ENCODE peak calls at places on chromosomes 12 and 14, in five cellular contexts. X is NB4, G is right lobe of liver, N is bronchial epithelial cell, Q is ovary. Y is an unnamed sample.

GRCh38 chr14:90344920-90345557 is 13.3 kb upstream of the NRDE2 start:
- DNase-seq in X (no peak), G (no peak), N (peak; percentile 98), Q (no peak), Y (no peak)

GRCh38 chr12:6053541-6053940 is 70.9 kb downstream of the VWF start:
- DNase-seq in X (no peak), G (peak; percentile 10), N (no peak), Q (no peak), Y (peak; percentile 66)

GRCh38 chr14:102786758-102787157 is 9.5 kb downstream of the TRAF3 start:
- DNase-seq in X (no peak), G (no peak), N (peak; percentile 67), Q (no peak), Y (no peak)

GRCh38 chr12:53327435-53328042 is 6.1 kb upstream of the AAAS start:
- DNase-seq in X (peak; percentile 34), G (no peak), N (no peak), Q (no peak), Y (no peak)

GRCh38 chr12:38516418-38516817 is 199.8 kb downstream of the ALG10B start:
- DNase-seq in X (no peak), G (no peak), N (no peak), Q (no peak), Y (no peak)

GRCh38 chr12:105933671-105934665 is 204.8 kb downstream of the NUAK1 start:
- DNase-seq in X (no peak), G (no peak), N (peak; percentile 95), Q (no peak), Y (peak; percentile 14)

GRCh38 chr14:26841361-26841760 is 243.5 kb upstream of the NOVA1 start:
- DNase-seq in X (no peak), G (no peak), N (peak; percentile 44), Q (no peak), Y (no peak)

GRCh38 chr12:124233846-124234620 is 60.9 kb upstream of the RFLNA start:
- DNase-seq in X (peak; percentile 19), G (no peak), N (peak; percentile 74), Q (no peak), Y (no peak)

GRCh38 chr12:92218394-92219077 is 72.9 kb upstream of the BTG1 start:
- DNase-seq in X (peak; percentile 82), G (no peak), N (no peak), Q (no peak), Y (no peak)

GRCh38 chr14:31717294-31718085 is 156.3 kb downstream of the NUBPL start:
- DNase-seq in X (no peak), G (no peak), N (peak; percentile 35), Q (no peak), Y (peak; percentile 16)

GRCh38 chr14:95355422-95355821 is 35.7 kb upstream of the CLMN start:
- DNase-seq in X (no peak), G (no peak), N (no peak), Q (no peak), Y (no peak)

GRCh38 chr14:58426819-58427288 is 477 bp downstream of the TIMM9 start:
- DNase-seq in X (peak; percentile 78), G (peak; percentile 76), N (peak; percentile 1), Q (peak; percentile 74), Y (peak; percentile 23)

GRCh38 chr14:56118611-56119181 is 485 bp downstream of the PELI2 start:
- DNase-seq in X (no peak), G (peak; percentile 74), N (no peak), Q (peak; percentile 66), Y (no peak)

GRCh38 chr12:94969424-94969823 is 34.1 kb downstream of the NDUFA12 start:
- DNase-seq in X (peak; percentile 29), G (no peak), N (no peak), Q (no peak), Y (no peak)

GRCh38 chr14:58881433-58881832 is 243.7 kb downstream of the DACT1 start:
- DNase-seq in X (no peak), G (no peak), N (no peak), Q (no peak), Y (no peak)

GRCh38 chr14:103141117-103141796 is 18.0 kb downstream of the TNFAIP2 start:
- DNase-seq in X (peak; percentile 65), G (no peak), N (no peak), Q (peak; percentile 35), Y (no peak)

GRCh38 chr12:77377622-77378021 is 312.3 kb upstream of the E2F7 start:
- DNase-seq in X (no peak), G (no peak), N (no peak), Q (no peak), Y (no peak)

GRCh38 chr14:72098202-72098601 is 166.0 kb downstream of the RGS6 start:
- DNase-seq in X (no peak), G (no peak), N (no peak), Q (no peak), Y (no peak)

GRCh38 chr12:60106207-60106606 is 510.4 kb downstream of the SLC16A7 start:
- DNase-seq in X (peak; percentile 4), G (no peak), N (peak; percentile 44), Q (no peak), Y (no peak)
- TF ChIP-seq CTCF in X (no peak), G (no peak), N (peak; percentile 25), Q (no peak), Y (peak; percentile 33)

DNA sequence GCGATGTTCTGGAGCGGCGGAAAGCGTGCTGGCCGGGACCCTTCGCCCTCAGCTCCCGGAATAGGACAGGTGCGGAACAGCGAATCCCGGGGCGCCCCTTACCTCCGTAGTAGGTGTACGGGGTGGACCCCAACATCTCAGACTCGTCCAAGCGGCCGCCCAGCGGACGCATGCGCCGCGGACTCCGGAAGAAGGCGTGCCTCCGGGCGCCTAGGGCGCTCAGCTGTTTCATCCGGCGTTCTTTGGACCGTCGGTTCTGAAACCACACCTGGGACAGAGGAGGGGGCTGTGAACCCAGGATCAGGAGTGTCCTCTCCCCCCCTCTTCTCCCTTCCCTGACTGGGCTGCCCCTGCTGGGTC is 4.5 kb downstream of the LHX5 start:
- DNase-seq in X (no peak), G (no peak), N (no peak), Q (no peak), Y (no peak)
- H3K4me3 ChIP-seq in X (no peak overlapping the region), G (peak overlapping the region; percentile 26), N (peak overlapping the region; percentile 69), Q (no peak overlapping the region), Y (no peak overlapping the region)

DNA sequence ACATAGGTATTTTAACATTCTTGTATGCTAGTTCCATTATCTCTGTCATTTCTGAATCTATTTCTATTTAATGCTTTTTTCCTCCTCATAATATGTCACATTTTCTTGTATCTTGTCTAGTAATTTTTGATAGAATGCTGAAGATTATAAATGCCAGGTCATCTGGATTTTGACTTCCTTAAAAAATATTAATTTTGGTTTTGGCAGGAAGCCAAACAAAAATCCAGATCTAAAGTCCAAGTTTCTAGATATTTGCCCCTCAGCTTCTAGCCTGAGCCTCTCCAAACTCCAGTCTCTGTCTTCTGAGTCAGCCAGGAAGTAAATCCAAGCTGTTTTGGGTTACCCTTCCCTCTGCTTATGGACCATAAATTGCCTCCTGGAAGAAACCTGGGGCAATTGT is 335.4 kb downstream of the APAF1 start:
- DNase-seq in X (no peak), G (no peak), N (no peak), Q (no peak), Y (no peak)
- TF ChIP-seq CTCF in X (no peak), G (no peak), N (no peak), Q (no peak), Y (no peak)

GRCh38 chr14:105198588-105198987 is 17.5 kb upstream of the NUDT14 start:
- DNase-seq in X (no peak), G (no peak), N (no peak), Q (no peak), Y (no peak)

GRCh38 chr14:105200074-105200473 is 19.0 kb upstream of the NUDT14 start:
- DNase-seq in X (no peak), G (no peak), N (no peak), Q (no peak), Y (no peak)

GRCh38 chr14:105200641-105201040 is 19.5 kb upstream of the NUDT14 start:
- DNase-seq in X (no peak), G (no peak), N (no peak), Q (no peak), Y (no peak)

GRCh38 chr14:105197274-105197673 is 16.2 kb upstream of the NUDT14 start:
- DNase-seq in X (peak; percentile 73), G (no peak), N (no peak), Q (no peak), Y (no peak)

DNA sequence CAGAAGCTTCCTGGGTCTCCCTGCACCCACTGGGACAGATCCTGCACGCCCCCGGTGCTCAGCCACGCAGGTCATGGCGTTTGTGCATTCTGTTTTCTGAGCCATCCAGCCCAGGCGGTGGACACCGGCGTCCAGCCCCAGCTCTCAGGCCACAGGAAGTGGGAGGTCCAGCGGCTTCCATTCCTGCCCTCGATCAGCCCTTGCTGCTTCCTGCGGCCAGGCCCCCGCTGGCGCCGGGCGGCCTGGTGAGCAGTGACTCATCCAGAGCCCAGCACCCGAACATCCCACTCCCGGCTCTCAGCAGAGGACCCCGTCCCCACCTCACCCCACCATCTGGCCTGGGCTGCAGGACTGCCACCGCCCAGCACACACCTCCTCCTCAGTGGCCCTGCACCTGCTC is 18.0 kb upstream of the NUDT14 start:
- DNase-seq in X (peak; percentile 73), G (no peak), N (no peak), Q (no peak), Y (no peak)
- H3K4me3 ChIP-seq in X (no peak overlapping the region), G (no peak overlapping the region), N (no peak overlapping the region), Q (no peak overlapping the region), Y (no peak overlapping the region)

DNA sequence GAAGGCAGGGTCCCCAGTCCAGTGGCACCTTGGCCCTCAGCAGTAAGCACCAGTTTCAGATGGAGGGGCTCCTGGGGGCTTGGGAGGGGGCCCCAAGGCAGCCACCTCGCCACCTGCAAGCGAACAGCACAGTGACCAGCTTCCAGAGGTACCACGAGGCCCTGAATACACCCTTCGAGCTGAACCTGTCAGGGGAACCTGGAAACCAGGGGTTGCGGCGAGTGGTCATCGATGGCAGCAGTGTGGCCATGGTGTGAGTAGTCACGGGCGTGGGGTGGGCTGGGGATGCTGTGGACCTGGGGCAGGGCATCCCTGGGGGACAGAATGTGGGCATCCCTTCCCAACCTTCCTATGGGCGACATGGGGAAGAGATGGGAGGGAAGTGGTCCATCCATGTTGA is 11.2 kb downstream of the NYNRIN start:
- DNase-seq in X (no peak), G (no peak), N (no peak), Q (no peak), Y (no peak)
- TF ChIP-seq CTCF in X (no peak), G (no peak), N (no peak), Q (no peak), Y (no peak)

Y was measured in retinal pigment epithelial cell.